ENCODE peak calls at places on chromosomes 2 and 18, in six cellular contexts. P, V, F, C, K and I are unnamed samples.

GRCh38 chr2:100731535-100731981 is 88.4 kb upstream of the NPAS2 start:
- DNase-seq in P (peak; percentile 51), V (no peak), F (no peak), C (peak; percentile 49), K (peak; percentile 72), I (no peak)

GRCh38 chr2:235032949-235033348 is 81.1 kb downstream of the SH3BP4 start:
- DNase-seq in P (no peak), V (no peak), F (no peak), C (no peak), K (no peak), I (no peak)

GRCh38 chr2:234955091-234955511 is 3.3 kb downstream of the SH3BP4 start:
- DNase-seq in P (no peak), V (no peak), F (no peak), C (no peak), K (no peak), I (no peak)

GRCh38 chr2:55268288-55268906 is 634 bp downstream of the MTIF2 start:
- DNase-seq in P (no peak), V (peak; percentile 1), F (no peak), C (no peak), K (peak; percentile 5), I (no peak)

GRCh38 chr2:100418563-100418962 is 1.1 kb upstream of the CHST10 start:
- DNase-seq in P (no peak), V (no peak), F (no peak), C (no peak), K (no peak), I (no peak)

GRCh38 chr2:9985531-9985930 is 34.0 kb downstream of the GRHL1 start:
- DNase-seq in P (no peak), V (no peak), F (no peak), C (no peak), K (no peak), I (no peak)

GRCh38 chr2:109726666-109727270 is 67.3 kb upstream of the RGPD5 start:
- DNase-seq in P (no peak), V (no peak), F (no peak), C (no peak), K (no peak), I (no peak)

GRCh38 chr2:240579771-240580614 is 6.5 kb upstream of the CAPN10 start:
- DNase-seq in P (peak; percentile 62), V (no peak), F (no peak), C (peak; percentile 94), K (peak; percentile 94), I (no peak)

GRCh38 chr18:9094307-9095226 is 7.9 kb upstream of the NDUFV2 start:
- DNase-seq in P (peak; percentile 94), V (no peak), F (no peak), C (peak; percentile 82), K (peak; percentile 48), I (no peak)

GRCh38 chr18:73283032-73283431 is 415.2 kb upstream of the NETO1 start:
- DNase-seq in P (peak; percentile 34), V (no peak), F (no peak), C (no peak), K (peak; percentile 34), I (no peak)

GRCh38 chr18:11689972-11690570 is 1.0 kb downstream of the GNAL start:
- DNase-seq in P (peak; percentile 10), V (no peak), F (peak; percentile 3), C (no peak), K (no peak), I (no peak)

GRCh38 chr2:100903534-100904258 is 83.8 kb downstream of the NPAS2 start:
- DNase-seq in P (no peak), V (no peak), F (no peak), C (no peak), K (peak; percentile 23), I (no peak)

GRCh38 chr2:55418072-55418471 is 1.6 kb downstream of the CCDC88A start:
- DNase-seq in P (peak; percentile 29), V (no peak), F (no peak), C (no peak), K (peak; percentile 54), I (no peak)

GRCh38 chr2:64654993-64655666 is 1.4 kb upstream of the SERTAD2 start:
- DNase-seq in P (peak; percentile 38), V (no peak), F (no peak), C (peak; percentile 33), K (peak; percentile 37), I (no peak)

GRCh38 chr18:78935406-78935805 is 44.2 kb upstream of the SALL3 start:
- DNase-seq in P (no peak), V (no peak), F (no peak), C (no peak), K (no peak), I (no peak)

GRCh38 chr2:85401844-85402243 is 8.3 kb downstream of the CAPG start:
- DNase-seq in P (no peak), V (no peak), F (no peak), C (no peak), K (no peak), I (no peak)

GRCh38 chr2:149021271-149021719 is 17.2 kb upstream of the LYPD6B start:
- DNase-seq in P (no peak), V (no peak), F (no peak), C (no peak), K (no peak), I (no peak)

GRCh38 chr2:28102455-28102874 is 211.9 kb downstream of the BABAM2 start:
- DNase-seq in P (peak; percentile 93), V (no peak), F (peak; percentile 86), C (peak; percentile 87), K (peak; percentile 81), I (no peak)

DNA sequence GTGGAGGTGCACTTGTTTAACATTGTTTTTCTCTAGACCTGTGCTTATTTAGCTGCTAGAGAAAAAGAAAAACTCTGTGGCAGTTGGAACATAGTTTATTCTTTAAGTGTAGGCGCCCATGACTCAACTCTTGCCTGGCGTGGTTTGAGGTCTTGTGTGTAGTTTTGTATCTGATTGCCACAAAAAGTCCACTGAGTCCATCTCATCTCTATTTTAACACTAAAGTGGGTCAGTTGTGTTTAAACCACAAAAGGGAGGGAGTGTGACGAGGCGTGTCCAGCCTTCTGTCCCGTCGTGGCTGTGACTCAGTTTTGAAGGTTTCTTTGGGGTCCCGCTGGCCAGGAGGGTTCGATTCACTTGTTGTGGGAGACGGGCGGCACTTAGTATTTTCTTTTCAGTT is 15.3 kb upstream of the UGT1A9 start:
- DNase-seq in P (no peak), V (no peak), F (no peak), C (no peak), K (no peak), I (no peak)
- TF ChIP-seq CTCF in P (no peak), V (no peak), F (no peak), C (no peak), K (no peak), I (no peak)

DNA sequence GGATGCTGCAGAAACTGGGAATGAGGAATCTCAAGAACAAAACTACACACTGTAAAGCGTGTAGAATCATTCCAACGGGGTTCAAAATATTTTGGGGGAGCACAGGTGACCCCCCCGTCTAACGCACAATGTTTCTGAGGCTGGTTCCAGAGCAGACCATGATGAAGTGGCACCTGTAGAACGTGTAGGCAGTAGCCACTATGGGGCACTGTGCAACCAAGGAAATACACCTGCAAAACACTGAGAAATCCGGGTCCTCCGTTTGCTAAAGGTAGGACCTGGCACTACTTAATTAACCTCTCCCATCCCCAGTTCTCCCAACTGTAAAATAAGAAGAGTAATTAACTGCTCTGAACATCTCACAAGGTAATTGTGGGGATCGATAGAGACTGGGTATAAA is 22.6 kb downstream of the ST6GAL2 start:
- DNase-seq in P (no peak), V (no peak), F (no peak), C (no peak), K (no peak), I (no peak)
- TF ChIP-seq CTCF in P (peak; percentile 26), V (peak; percentile 19), F (no peak), C (no peak), K (peak; percentile 33), I (no peak)

GRCh38 chr2:41781082-41781481 is 266.7 kb upstream of the PKDCC start:
- DNase-seq in P (no peak), V (no peak), F (no peak), C (peak; percentile 3), K (no peak), I (no peak)
- TF ChIP-seq CTCF in P (no peak), V (no peak), F (no peak), C (no peak), K (no peak), I (no peak)

GRCh38 chr2:40448476-40449079 is 3.3 kb downstream of the SLC8A1 start:
- DNase-seq in P (no peak), V (peak; percentile 57), F (no peak), C (peak; percentile 50), K (peak; percentile 42), I (no peak)
- TF ChIP-seq CTCF in P (peak; percentile 74), V (peak; percentile 64), F (peak; percentile 63), C (peak; percentile 58), K (peak; percentile 74), I (peak; percentile 73)

DNA sequence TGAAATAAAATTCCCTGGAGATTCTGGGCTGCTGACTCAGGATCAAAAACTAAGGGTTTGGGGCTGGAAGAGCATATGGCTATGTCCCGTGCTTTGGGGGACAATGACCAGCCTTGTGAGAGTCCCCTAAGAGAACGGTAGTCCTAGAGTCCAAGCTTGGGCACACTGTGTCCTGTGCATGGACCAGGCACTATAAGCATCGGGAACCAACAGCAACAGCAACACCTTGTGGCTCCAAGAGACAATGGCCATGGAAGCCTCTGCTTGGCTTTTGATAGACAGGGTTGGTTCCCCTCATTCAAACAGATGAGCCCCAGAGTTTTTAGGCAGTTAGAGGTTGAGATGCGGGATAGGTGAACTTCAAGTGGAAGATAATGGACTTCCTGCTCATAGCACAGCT is 294.4 kb upstream of the CHAC2 start:
- DNase-seq in P (no peak), V (peak; percentile 47), F (no peak), C (peak; percentile 3), K (no peak), I (no peak)
- TF ChIP-seq CTCF in P (peak; percentile 21), V (no peak), F (no peak), C (no peak), K (no peak), I (peak; percentile 10)

DNA sequence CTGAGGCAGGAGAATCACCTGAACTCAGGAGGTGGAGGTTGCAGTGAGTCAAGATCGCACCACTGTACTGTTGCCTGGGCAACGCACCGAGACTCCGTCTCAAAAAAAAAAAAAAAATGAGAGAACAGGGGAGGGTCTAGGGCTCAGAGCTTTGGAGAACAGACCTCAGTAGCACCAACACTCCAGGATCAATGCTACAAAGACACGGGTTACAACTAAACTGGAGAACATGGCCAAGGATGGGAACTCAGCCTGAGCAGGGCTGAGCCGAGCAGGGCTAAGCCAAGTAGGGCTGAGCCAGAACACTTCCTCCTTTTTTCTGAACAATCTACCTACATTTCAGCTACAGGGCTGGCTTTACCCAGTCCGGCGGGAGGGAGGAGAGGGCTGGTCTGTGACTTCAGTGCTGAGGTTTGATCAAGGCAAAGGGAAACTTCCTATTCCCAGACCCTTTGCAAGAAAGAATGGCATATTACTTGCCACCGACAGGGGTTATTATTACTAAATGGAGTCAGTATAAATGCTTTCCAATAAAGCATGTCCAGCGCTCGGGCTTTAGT is 2.9 kb upstream of the CASP8 start:
- DNase-seq in P (peak; percentile 18), V (no peak), F (no peak), C (no peak), K (no peak), I (no peak)
- TF ChIP-seq CTCF in P (no peak), V (peak; percentile 7), F (no peak), C (no peak), K (no peak), I (no peak)